ENCODE peak calls at places on chromosomes 12 and 14, in six cellular contexts. One of them, this sample, is unnamed.

GRCh38 chr12:76921072-76921471 is 42.3 kb upstream of the CSRP2 start:
- DNase-seq in coronary artery: no peak
- DNase-seq in endothelial cell: no peak
- DNase-seq in stimulated activated naive CD4-positive, alpha-beta T cell treated with Interleukin-2 at 50 U/mL for 16 hours: no peak
- DNase-seq in cardiac muscle cell: no peak
- DNase-seq in stimulated activated CD8-positive, alpha-beta memory T cell treated with anti-CD3 and anti-CD28 coated beads, Interleukin-15, amount 100 ng/mL, for 24 hours: no peak
- DNase-seq in this sample: no peak

GRCh38 chr12:99670635-99671034 is 23.1 kb downstream of the GARIN6 start:
- DNase-seq in coronary artery: no peak
- DNase-seq in endothelial cell: no peak
- DNase-seq in stimulated activated naive CD4-positive, alpha-beta T cell treated with Interleukin-2 at 50 U/mL for 16 hours: no peak
- DNase-seq in cardiac muscle cell: no peak
- DNase-seq in stimulated activated CD8-positive, alpha-beta memory T cell treated with anti-CD3 and anti-CD28 coated beads, Interleukin-15, amount 100 ng/mL, for 24 hours: no peak
- DNase-seq in this sample: peak; percentile 25

GRCh38 chr12:12035229-12035628 is 35.5 kb upstream of the BCL2L14 start:
- DNase-seq in coronary artery: no peak
- DNase-seq in endothelial cell: no peak
- DNase-seq in stimulated activated naive CD4-positive, alpha-beta T cell treated with Interleukin-2 at 50 U/mL for 16 hours: no peak
- DNase-seq in cardiac muscle cell: no peak
- DNase-seq in stimulated activated CD8-positive, alpha-beta memory T cell treated with anti-CD3 and anti-CD28 coated beads, Interleukin-15, amount 100 ng/mL, for 24 hours: no peak
- DNase-seq in this sample: no peak

GRCh38 chr14:23020143-23021128 is 10.5 kb upstream of the C14orf93 start:
- DNase-seq in coronary artery: no peak
- DNase-seq in endothelial cell: no peak
- DNase-seq in stimulated activated naive CD4-positive, alpha-beta T cell treated with Interleukin-2 at 50 U/mL for 16 hours: no peak
- DNase-seq in cardiac muscle cell: no peak
- DNase-seq in stimulated activated CD8-positive, alpha-beta memory T cell treated with anti-CD3 and anti-CD28 coated beads, Interleukin-15, amount 100 ng/mL, for 24 hours: no peak
- DNase-seq in this sample: no peak

GRCh38 chr12:131386781-131387180 is 324.1 kb upstream of the SFSWAP start:
- DNase-seq in coronary artery: no peak
- DNase-seq in endothelial cell: no peak
- DNase-seq in stimulated activated naive CD4-positive, alpha-beta T cell treated with Interleukin-2 at 50 U/mL for 16 hours: no peak
- DNase-seq in cardiac muscle cell: no peak
- DNase-seq in stimulated activated CD8-positive, alpha-beta memory T cell treated with anti-CD3 and anti-CD28 coated beads, Interleukin-15, amount 100 ng/mL, for 24 hours: no peak
- DNase-seq in this sample: no peak

GRCh38 chr14:38042356-38042755 is 165.3 kb upstream of the SSTR1 start:
- DNase-seq in coronary artery: no peak
- DNase-seq in endothelial cell: no peak
- DNase-seq in stimulated activated naive CD4-positive, alpha-beta T cell treated with Interleukin-2 at 50 U/mL for 16 hours: no peak
- DNase-seq in cardiac muscle cell: peak; percentile 36
- DNase-seq in stimulated activated CD8-positive, alpha-beta memory T cell treated with anti-CD3 and anti-CD28 coated beads, Interleukin-15, amount 100 ng/mL, for 24 hours: no peak
- DNase-seq in this sample: peak; percentile 27

GRCh38 chr12:6370994-6371754 is 4.2 kb downstream of the SCNN1A start:
- DNase-seq in coronary artery: no peak
- DNase-seq in endothelial cell: peak; percentile 36
- DNase-seq in stimulated activated naive CD4-positive, alpha-beta T cell treated with Interleukin-2 at 50 U/mL for 16 hours: no peak
- DNase-seq in cardiac muscle cell: peak; percentile 56
- DNase-seq in stimulated activated CD8-positive, alpha-beta memory T cell treated with anti-CD3 and anti-CD28 coated beads, Interleukin-15, amount 100 ng/mL, for 24 hours: no peak
- DNase-seq in this sample: peak; percentile 49

GRCh38 chr12:2535583-2536187 is 259.1 kb upstream of the FKBP4 start:
- DNase-seq in coronary artery: no peak
- DNase-seq in endothelial cell: no peak
- DNase-seq in stimulated activated naive CD4-positive, alpha-beta T cell treated with Interleukin-2 at 50 U/mL for 16 hours: no peak
- DNase-seq in cardiac muscle cell: no peak
- DNase-seq in stimulated activated CD8-positive, alpha-beta memory T cell treated with anti-CD3 and anti-CD28 coated beads, Interleukin-15, amount 100 ng/mL, for 24 hours: no peak
- DNase-seq in this sample: no peak

GRCh38 chr12:110245278-110245868 is 35.7 kb upstream of the ATP2A2 start:
- DNase-seq in coronary artery: no peak
- DNase-seq in endothelial cell: peak; percentile 14
- DNase-seq in stimulated activated naive CD4-positive, alpha-beta T cell treated with Interleukin-2 at 50 U/mL for 16 hours: peak; percentile 39
- DNase-seq in cardiac muscle cell: no peak
- DNase-seq in stimulated activated CD8-positive, alpha-beta memory T cell treated with anti-CD3 and anti-CD28 coated beads, Interleukin-15, amount 100 ng/mL, for 24 hours: peak; percentile 4
- DNase-seq in this sample: peak; percentile 33

GRCh38 chr14:75877292-75877691 is 104.5 kb downstream of the TGFB3 start:
- DNase-seq in coronary artery: no peak
- DNase-seq in endothelial cell: no peak
- DNase-seq in stimulated activated naive CD4-positive, alpha-beta T cell treated with Interleukin-2 at 50 U/mL for 16 hours: no peak
- DNase-seq in cardiac muscle cell: peak; percentile 97
- DNase-seq in stimulated activated CD8-positive, alpha-beta memory T cell treated with anti-CD3 and anti-CD28 coated beads, Interleukin-15, amount 100 ng/mL, for 24 hours: no peak
- DNase-seq in this sample: peak; percentile 95

GRCh38 chr12:119115296-119115905 is 63.3 kb upstream of the HSPB8 start:
- DNase-seq in coronary artery: no peak
- DNase-seq in endothelial cell: peak; percentile 60
- DNase-seq in stimulated activated naive CD4-positive, alpha-beta T cell treated with Interleukin-2 at 50 U/mL for 16 hours: no peak
- DNase-seq in cardiac muscle cell: peak; percentile 62
- DNase-seq in stimulated activated CD8-positive, alpha-beta memory T cell treated with anti-CD3 and anti-CD28 coated beads, Interleukin-15, amount 100 ng/mL, for 24 hours: no peak
- DNase-seq in this sample: peak; percentile 59

GRCh38 chr12:10466311-10466710 is 13.1 kb upstream of the KLRC1 start:
- DNase-seq in coronary artery: no peak
- DNase-seq in endothelial cell: no peak
- DNase-seq in stimulated activated naive CD4-positive, alpha-beta T cell treated with Interleukin-2 at 50 U/mL for 16 hours: no peak
- DNase-seq in cardiac muscle cell: no peak
- DNase-seq in stimulated activated CD8-positive, alpha-beta memory T cell treated with anti-CD3 and anti-CD28 coated beads, Interleukin-15, amount 100 ng/mL, for 24 hours: no peak
- DNase-seq in this sample: no peak

GRCh38 chr14:105050551-105050897 is 14.7 kb downstream of the GPR132 start:
- DNase-seq in coronary artery: no peak
- DNase-seq in endothelial cell: no peak
- DNase-seq in stimulated activated naive CD4-positive, alpha-beta T cell treated with Interleukin-2 at 50 U/mL for 16 hours: no peak
- DNase-seq in cardiac muscle cell: peak; percentile 71
- DNase-seq in stimulated activated CD8-positive, alpha-beta memory T cell treated with anti-CD3 and anti-CD28 coated beads, Interleukin-15, amount 100 ng/mL, for 24 hours: no peak
- DNase-seq in this sample: peak; percentile 25

GRCh38 chr12:33488036-33488435 is 48.4 kb upstream of the SYT10 start:
- DNase-seq in coronary artery: no peak
- DNase-seq in endothelial cell: no peak
- DNase-seq in stimulated activated naive CD4-positive, alpha-beta T cell treated with Interleukin-2 at 50 U/mL for 16 hours: no peak
- DNase-seq in cardiac muscle cell: no peak
- DNase-seq in stimulated activated CD8-positive, alpha-beta memory T cell treated with anti-CD3 and anti-CD28 coated beads, Interleukin-15, amount 100 ng/mL, for 24 hours: no peak
- DNase-seq in this sample: no peak

GRCh38 chr12:104460973-104461693 is 4.4 kb downstream of the CHST11 start:
- DNase-seq in coronary artery: no peak
- DNase-seq in endothelial cell: no peak
- DNase-seq in stimulated activated naive CD4-positive, alpha-beta T cell treated with Interleukin-2 at 50 U/mL for 16 hours: no peak
- DNase-seq in cardiac muscle cell: no peak
- DNase-seq in stimulated activated CD8-positive, alpha-beta memory T cell treated with anti-CD3 and anti-CD28 coated beads, Interleukin-15, amount 100 ng/mL, for 24 hours: no peak
- DNase-seq in this sample: no peak

GRCh38 chr14:94593749-94594431 is 12.7 kb downstream of the SERPINA5 start:
- DNase-seq in coronary artery: no peak
- DNase-seq in endothelial cell: no peak
- DNase-seq in stimulated activated naive CD4-positive, alpha-beta T cell treated with Interleukin-2 at 50 U/mL for 16 hours: no peak
- DNase-seq in cardiac muscle cell: no peak
- DNase-seq in stimulated activated CD8-positive, alpha-beta memory T cell treated with anti-CD3 and anti-CD28 coated beads, Interleukin-15, amount 100 ng/mL, for 24 hours: no peak
- DNase-seq in this sample: no peak

GRCh38 chr14:22388669-22389625 is 200.1 kb downstream of the DAD1 start:
- DNase-seq in coronary artery: no peak
- DNase-seq in endothelial cell: no peak
- DNase-seq in stimulated activated naive CD4-positive, alpha-beta T cell treated with Interleukin-2 at 50 U/mL for 16 hours: no peak
- DNase-seq in cardiac muscle cell: peak; percentile 31
- DNase-seq in stimulated activated CD8-positive, alpha-beta memory T cell treated with anti-CD3 and anti-CD28 coated beads, Interleukin-15, amount 100 ng/mL, for 24 hours: no peak
- DNase-seq in this sample: peak; percentile 37